ENCODE peak calls at places on chromosomes 4 and X, in five cellular contexts. One of them, this sample, is unnamed.

GRCh38 chrX:23246001-23246400 is 88.6 kb upstream of the PTCHD1 start:
- DNase-seq in GM12891: no peak
- DNase-seq in NCI-H2107: no peak
- DNase-seq in mesenteric fat pad: no peak
- DNase-seq in A549: no peak
- DNase-seq in this sample: no peak

GRCh38 chr4:177194906-177195305 is 114.8 kb upstream of the NEIL3 start:
- DNase-seq in NCI-H2107: no peak
- DNase-seq in mesenteric fat pad: no peak
- DNase-seq in GM12891: no peak
- DNase-seq in A549: no peak
- DNase-seq in this sample: no peak

GRCh38 chr4:48178931-48179330 is 44.9 kb upstream of the TXK start:
- DNase-seq in NCI-H2107: no peak
- DNase-seq in mesenteric fat pad: no peak
- DNase-seq in GM12891: no peak
- DNase-seq in A549: no peak
- DNase-seq in this sample: no peak

GRCh38 chr4:7929530-7929951 is 10.1 kb downstream of the AFAP1 start:
- DNase-seq in A549: no peak
- DNase-seq in NCI-H2107: no peak
- DNase-seq in mesenteric fat pad: peak
- DNase-seq in GM12891: no peak
- DNase-seq in this sample: peak

GRCh38 chrX:40140706-40141499 is 43.1 kb upstream of the BCOR start:
- DNase-seq in GM12891: no peak
- DNase-seq in NCI-H2107: no peak
- DNase-seq in mesenteric fat pad: no peak
- DNase-seq in A549: no peak
- DNase-seq in this sample: peak

GRCh38 chrX:70769659-70770232 is 138.8 kb downstream of the TEX11 start:
- DNase-seq in mesenteric fat pad: no peak
- DNase-seq in A549: peak
- DNase-seq in GM12891: no peak
- DNase-seq in NCI-H2107: no peak
- DNase-seq in this sample: no peak

GRCh38 chr4:6001965-6002833 is 16.0 kb downstream of the C4orf50 start:
- DNase-seq in A549: no peak
- DNase-seq in NCI-H2107: no peak
- DNase-seq in GM12891: no peak
- DNase-seq in mesenteric fat pad: peak
- DNase-seq in this sample: no peak

GRCh38 chr4:78846258-78846657 is 70.1 kb downstream of the BMP2K start:
- DNase-seq in GM12891: no peak
- DNase-seq in mesenteric fat pad: no peak
- DNase-seq in NCI-H2107: no peak
- DNase-seq in A549: no peak
- DNase-seq in this sample: no peak

GRCh38 chr4:101621120-101621519 is 169.4 kb upstream of the BANK1 start:
- DNase-seq in NCI-H2107: no peak
- DNase-seq in mesenteric fat pad: no peak
- DNase-seq in A549: no peak
- DNase-seq in GM12891: no peak
- DNase-seq in this sample: no peak

GRCh38 chr4:104064650-104065577 is 345.1 kb upstream of the TACR3 start:
- DNase-seq in NCI-H2107: peak
- DNase-seq in GM12891: peak
- DNase-seq in mesenteric fat pad: no peak
- DNase-seq in A549: peak
- DNase-seq in this sample: peak

GRCh38 chr4:171582961-171583581 is 230.1 kb upstream of the GALNTL6 start:
- DNase-seq in NCI-H2107: no peak
- DNase-seq in GM12891: no peak
- DNase-seq in mesenteric fat pad: no peak
- DNase-seq in A549: no peak
- DNase-seq in this sample: no peak

GRCh38 chr4:126757219-126757618 is 875.5 kb upstream of the INTU start:
- DNase-seq in GM12891: no peak
- DNase-seq in mesenteric fat pad: no peak
- DNase-seq in NCI-H2107: no peak
- DNase-seq in A549: no peak
- DNase-seq in this sample: no peak

GRCh38 chr4:165199722-165200121 is 7.6 kb upstream of the KLHL2 start:
- DNase-seq in NCI-H2107: no peak
- DNase-seq in GM12891: no peak
- DNase-seq in mesenteric fat pad: no peak
- DNase-seq in A549: no peak
- DNase-seq in this sample: peak

GRCh38 chrX:105635794-105636193 is 186.5 kb upstream of the NRK start:
- DNase-seq in GM12891: no peak
- DNase-seq in A549: no peak
- DNase-seq in mesenteric fat pad: no peak
- DNase-seq in NCI-H2107: no peak
- DNase-seq in this sample: no peak

GRCh38 chr4:73087871-73088270 is 18.4 kb upstream of the COX18 start:
- DNase-seq in A549: no peak
- DNase-seq in mesenteric fat pad: no peak
- DNase-seq in NCI-H2107: no peak
- DNase-seq in GM12891: no peak
- DNase-seq in this sample: no peak

GRCh38 chr4:105710678-105711077 is 2.1 kb downstream of the GSTCD start:
- DNase-seq in A549: no peak
- DNase-seq in GM12891: no peak
- DNase-seq in NCI-H2107: no peak
- DNase-seq in mesenteric fat pad: no peak
- DNase-seq in this sample: no peak

GRCh38 chr4:42627887-42628646 is 28.8 kb downstream of the ATP8A1 start:
- DNase-seq in mesenteric fat pad: no peak
- DNase-seq in NCI-H2107: peak
- DNase-seq in GM12891: no peak
- DNase-seq in A549: no peak
- DNase-seq in this sample: no peak

GRCh38 chr4:111537861-111538260 is 607.4 kb upstream of the FAM241A start:
- DNase-seq in NCI-H2107: no peak
- DNase-seq in GM12891: no peak
- DNase-seq in mesenteric fat pad: no peak
- DNase-seq in A549: no peak
- DNase-seq in this sample: no peak

GRCh38 chrX:97158270-97158669 is 274.6 kb downstream of the RPA4 start:
- DNase-seq in GM12891: no peak
- DNase-seq in A549: no peak
- DNase-seq in NCI-H2107: no peak
- DNase-seq in mesenteric fat pad: no peak
- DNase-seq in this sample: no peak

GRCh38 chrX:19613645-19614323 is 98.5 kb upstream of the MAP3K15 start:
- DNase-seq in GM12891: no peak
- DNase-seq in A549: no peak
- DNase-seq in NCI-H2107: peak
- DNase-seq in mesenteric fat pad: no peak
- DNase-seq in this sample: no peak

GRCh38 chrX:12580548-12580947 is 210.7 kb upstream of the PRPS2 start:
- DNase-seq in A549: peak
- DNase-seq in GM12891: no peak
- DNase-seq in mesenteric fat pad: no peak
- DNase-seq in NCI-H2107: no peak
- DNase-seq in this sample: no peak

GRCh38 chr4:158758703-158759102 is 10.1 kb upstream of the FNIP2 start:
- DNase-seq in GM12891: no peak
- DNase-seq in NCI-H2107: no peak
- DNase-seq in A549: no peak
- DNase-seq in mesenteric fat pad: no peak
- DNase-seq in this sample: no peak

GRCh38 chrX:133985164-133986007 is at the start of gene GPC3:
- DNase-seq in GM12891: peak
- DNase-seq in A549: peak
- DNase-seq in NCI-H2107: no peak
- DNase-seq in mesenteric fat pad: no peak
- DNase-seq in this sample: peak

GRCh38 chr4:148515248-148515647 is 73.0 kb upstream of the NR3C2 start:
- DNase-seq in NCI-H2107: no peak
- DNase-seq in GM12891: no peak
- DNase-seq in A549: no peak
- DNase-seq in mesenteric fat pad: no peak
- DNase-seq in this sample: no peak

GRCh38 chrX:103153661-103154060 is 60.7 kb upstream of the NXF3 start:
- DNase-seq in GM12891: no peak
- DNase-seq in NCI-H2107: no peak
- DNase-seq in A549: no peak
- DNase-seq in mesenteric fat pad: no peak
- DNase-seq in this sample: no peak

GRCh38 chr4:8039290-8039689 is 99.6 kb upstream of the AFAP1 start:
- DNase-seq in mesenteric fat pad: no peak
- DNase-seq in GM12891: no peak
- DNase-seq in NCI-H2107: peak
- DNase-seq in A549: no peak
- DNase-seq in this sample: no peak

GRCh38 chrX:114782925-114783324 is 199.0 kb downstream of the HTR2C start:
- DNase-seq in NCI-H2107: no peak
- DNase-seq in mesenteric fat pad: no peak
- DNase-seq in GM12891: no peak
- DNase-seq in A549: no peak
- DNase-seq in this sample: no peak

GRCh38 chrX:55135171-55135570 is 46.4 kb downstream of the PAGE2 start:
- DNase-seq in GM12891: no peak
- DNase-seq in NCI-H2107: no peak
- DNase-seq in mesenteric fat pad: no peak
- DNase-seq in A549: peak
- DNase-seq in this sample: peak

GRCh38 chrX:129748265-129748664 is 9.5 kb downstream of the XPNPEP2 start:
- DNase-seq in GM12891: no peak
- DNase-seq in A549: no peak
- DNase-seq in mesenteric fat pad: no peak
- DNase-seq in NCI-H2107: no peak
- DNase-seq in this sample: no peak

GRCh38 chr4:159158989-159159388 is 56.1 kb downstream of the RAPGEF2 start:
- DNase-seq in mesenteric fat pad: no peak
- DNase-seq in GM12891: no peak
- DNase-seq in A549: no peak
- DNase-seq in NCI-H2107: no peak
- DNase-seq in this sample: no peak

GRCh38 chr4:78517050-78517652 is 34.4 kb upstream of the ANXA3 start:
- DNase-seq in GM12891: no peak
- DNase-seq in mesenteric fat pad: no peak
- DNase-seq in A549: peak
- DNase-seq in NCI-H2107: no peak
- DNase-seq in this sample: no peak

GRCh38 chr4:113355550-113356371 is 306.3 kb downstream of the ANK2 start:
- DNase-seq in GM12891: peak
- DNase-seq in A549: no peak
- DNase-seq in NCI-H2107: peak
- DNase-seq in mesenteric fat pad: no peak
- DNase-seq in this sample: peak

GRCh38 chr4:92304636-92305035 is 870 bp downstream of the GRID2 start:
- DNase-seq in NCI-H2107: no peak
- DNase-seq in A549: no peak
- DNase-seq in GM12891: no peak
- DNase-seq in mesenteric fat pad: no peak
- DNase-seq in this sample: no peak

GRCh38 chrX:22666441-22666840 is 333.3 kb upstream of the DDX53 start:
- DNase-seq in GM12891: no peak
- DNase-seq in A549: no peak
- DNase-seq in NCI-H2107: no peak
- DNase-seq in mesenteric fat pad: no peak
- DNase-seq in this sample: no peak